ENCODE peak calls at places on chromosome 7, in four cellular contexts. D is thoracic aorta, R is astrocyte, O is HCT116. K is an unnamed sample.

GRCh38 chr7:44985033-44985695 is 6.3 kb upstream of the MYO1G start:
- DNase-seq in D (no peak), R (peak), O (no peak), K (no peak)

GRCh38 chr7:43921423-43921822 is 4.8 kb upstream of the UBE2D4 start:
- DNase-seq in D (no peak), R (no peak), O (no peak), K (no peak)

GRCh38 chr7:91082038-91082437 is 182.2 kb upstream of the FZD1 start:
- DNase-seq in D (no peak), R (peak), O (no peak), K (no peak)

GRCh38 chr7:23020742-23021401 is 6.9 kb upstream of the HYCC1 start:
- DNase-seq in D (peak), R (peak), O (peak), K (peak)

GRCh38 chr7:17965600-17965999 is 25.3 kb upstream of the SNX13 start:
- DNase-seq in D (no peak), R (peak), O (no peak), K (no peak)

GRCh38 chr7:157522189-157522588 is 185.4 kb downstream of the DNAJB6 start:
- DNase-seq in D (no peak), R (no peak), O (no peak), K (no peak)

GRCh38 chr7:48964074-48964473 is 39.7 kb downstream of the CDC14C start:
- DNase-seq in D (no peak), R (peak), O (no peak), K (no peak)

GRCh38 chr7:108358553-108358952 is 97.7 kb downstream of the NRCAM start:
- DNase-seq in D (no peak), R (peak), O (no peak), K (peak)

GRCh38 chr7:102415685-102416225 is 17.6 kb upstream of the ORAI2 start:
- DNase-seq in D (no peak), R (no peak), O (no peak), K (no peak)

GRCh38 chr7:6015917-6016652 is 7.0 kb downstream of the AIMP2 start:
- DNase-seq in D (no peak), R (peak), O (no peak), K (no peak)

GRCh38 chr7:116025098-116025809 is 5.3 kb downstream of the TFEC start:
- DNase-seq in D (no peak), R (peak), O (no peak), K (no peak)

GRCh38 chr7:42027521-42027920 is 209.5 kb downstream of the GLI3 start:
- DNase-seq in D (no peak), R (no peak), O (no peak), K (no peak)
- H3K27ac ChIP-seq in D (no peak), R (no peak), O (no peak), K (no peak)

GRCh38 chr7:99617187-99617781 is 538 bp downstream of the ZSCAN25 start:
- DNase-seq in D (no peak), R (no peak), O (no peak), K (no peak)

GRCh38 chr7:99616359-99617186 is at the start of gene ZSCAN25:
- DNase-seq in D (peak), R (peak), O (peak), K (peak)

GRCh38 chr7:99618726-99619125 is 2.0 kb downstream of the ZSCAN25 start:
- DNase-seq in D (no peak), R (no peak), O (no peak), K (peak)

GRCh38 chr7:99614495-99614894 is 2.3 kb upstream of the ZSCAN25 start:
- DNase-seq in D (no peak), R (no peak), O (no peak), K (no peak)

DNA sequence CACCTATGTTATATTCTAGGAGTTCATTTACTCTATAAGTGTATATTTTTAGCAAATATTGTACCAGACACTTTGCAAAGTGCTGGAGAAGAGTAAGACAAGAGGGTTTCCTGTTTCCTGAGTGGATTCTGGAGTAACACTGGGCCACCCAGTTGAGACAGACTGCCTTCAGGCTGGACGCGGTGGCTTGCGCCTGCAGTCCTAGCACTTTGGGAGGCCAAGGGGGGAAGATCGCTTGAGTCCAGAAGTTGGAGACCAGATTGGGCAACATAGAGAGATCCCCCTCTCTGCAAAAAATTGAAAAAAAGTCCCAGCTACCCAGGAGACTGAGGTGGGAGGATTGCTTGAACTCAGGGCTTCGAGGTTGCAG is 772 bp upstream of the ZSCAN25 start:
- DNase-seq in D (no peak), R (no peak), O (no peak), K (no peak)
- H3K27ac ChIP-seq in D (no peak), R (no peak), O (peak), K (peak)

DNA sequence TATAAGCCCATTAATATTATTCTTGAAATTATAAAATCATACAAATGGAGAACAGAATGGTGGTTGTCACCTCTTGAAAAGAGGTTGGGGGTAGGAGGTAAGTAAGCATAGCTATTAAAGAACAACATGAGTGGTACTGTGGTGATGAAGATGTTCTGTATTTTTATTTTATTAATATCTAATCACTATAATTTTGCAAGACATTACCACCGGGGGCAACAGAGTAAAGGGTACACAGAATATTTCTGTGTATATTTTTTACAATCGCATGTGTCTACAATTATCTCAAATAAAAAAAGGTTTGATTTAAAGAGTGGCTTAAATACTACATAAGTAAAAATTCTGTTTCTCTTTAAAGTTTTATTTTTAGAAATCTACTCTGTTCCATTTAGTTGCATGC is 557.8 kb downstream of the NXPH1 start:
- DNase-seq in D (no peak), R (no peak), O (no peak), K (no peak)
- H3K27ac ChIP-seq in D (no peak), R (no peak), O (no peak), K (no peak)

GRCh38 chr7:129840757-129841156 is 112.0 kb downstream of the UBE2H start:
- DNase-seq in D (no peak), R (peak), O (no peak), K (no peak)
- H3K27ac ChIP-seq in D (peak), R (peak), O (peak), K (no peak)

DNA sequence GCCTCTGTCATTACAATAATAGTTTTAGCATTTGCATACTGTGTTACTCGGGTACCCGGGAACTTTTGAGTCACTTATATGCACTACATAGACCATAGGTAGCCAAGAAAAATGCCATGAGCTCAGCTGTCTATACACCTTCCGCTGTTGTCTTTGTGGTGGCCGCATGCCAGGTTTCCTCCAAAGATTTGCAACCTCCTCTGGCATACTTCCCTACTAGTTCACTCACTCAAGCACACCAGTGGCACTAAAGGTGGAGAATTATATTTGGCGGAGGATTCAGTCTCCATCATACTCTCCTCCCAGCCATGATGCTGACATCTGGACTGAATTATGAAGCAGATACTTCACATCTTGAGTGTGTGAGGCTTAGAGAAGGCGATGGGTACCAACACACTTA is 35.6 kb upstream of the GRB10 start:
- DNase-seq in D (no peak), R (no peak), O (no peak), K (no peak)
- H3K27ac ChIP-seq in D (no peak), R (no peak), O (no peak), K (no peak)

GRCh38 chr7:73706122-73707044 is 13.1 kb downstream of the STX1A start:
- DNase-seq in D (no peak), R (peak), O (peak), K (no peak)

GRCh38 chr7:73703985-73704639 is 15.4 kb downstream of the STX1A start:
- DNase-seq in D (no peak), R (no peak), O (no peak), K (no peak)

GRCh38 chr7:73707045-73707631 is 12.3 kb downstream of the STX1A start:
- DNase-seq in D (no peak), R (no peak), O (peak), K (no peak)

GRCh38 chr7:73704640-73705550 is 14.6 kb downstream of the STX1A start:
- DNase-seq in D (no peak), R (peak), O (no peak), K (no peak)

DNA sequence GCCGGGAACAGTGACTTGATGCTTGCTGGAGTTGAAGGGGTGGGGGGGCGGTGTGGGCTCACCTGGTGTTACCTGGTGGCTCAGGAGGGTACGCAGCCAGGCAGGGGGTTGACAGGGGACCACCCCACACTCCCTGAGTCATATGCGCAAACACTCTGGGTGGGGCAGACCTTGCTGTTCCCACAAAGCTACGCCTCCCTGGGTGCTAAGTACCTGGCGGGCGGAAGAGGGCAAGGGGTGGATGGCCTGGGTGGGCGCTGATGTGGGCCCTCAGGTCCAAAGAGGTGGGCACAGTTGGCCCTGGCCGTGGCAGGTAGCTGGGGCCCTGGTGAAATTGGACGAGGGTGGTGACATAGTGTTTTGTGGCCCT is 13.9 kb downstream of the STX1A start:
- DNase-seq in D (no peak), R (no peak), O (no peak), K (no peak)
- H3K27ac ChIP-seq in D (peak), R (peak), O (peak), K (peak)

DNA sequence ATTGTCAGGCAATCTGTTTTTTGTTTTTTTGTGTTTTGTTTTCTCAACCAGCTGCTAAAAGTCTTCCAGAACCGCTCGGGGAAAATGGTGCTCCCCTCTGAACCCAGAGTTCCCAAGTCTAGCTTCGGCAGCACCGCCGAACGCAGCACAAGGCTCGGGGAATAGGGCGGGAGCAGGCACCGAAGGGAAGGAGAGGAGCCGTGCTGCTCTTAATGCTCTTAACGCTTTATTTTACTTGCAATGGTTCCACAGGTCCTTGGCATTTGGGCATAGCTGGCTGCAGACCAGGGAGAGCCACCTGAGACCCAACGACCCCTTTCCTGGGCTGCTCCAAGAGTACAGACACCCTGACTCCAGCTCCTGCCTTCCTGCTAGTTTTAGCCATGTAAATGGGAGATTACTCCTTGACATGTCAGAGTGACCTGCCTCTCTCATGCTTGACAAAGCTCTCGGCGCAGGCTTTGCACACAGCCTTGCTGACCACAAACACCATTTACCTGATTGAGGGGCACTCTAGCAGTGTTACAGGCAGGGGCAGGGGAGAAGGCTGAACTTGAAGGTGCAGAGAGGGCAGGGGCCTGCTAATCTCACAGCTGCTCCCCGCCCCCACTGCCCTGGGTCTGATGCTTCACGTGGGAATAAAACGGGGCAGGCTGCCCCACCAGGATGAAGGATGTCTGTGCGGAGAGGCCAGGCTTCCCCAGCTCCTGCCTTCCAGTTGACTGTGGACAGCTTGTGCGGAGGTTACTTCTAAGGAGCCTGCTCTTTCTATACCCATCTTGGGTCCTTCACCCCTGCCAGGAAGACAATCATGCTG is 58.6 kb upstream of the EFCAB10 start:
- DNase-seq in D (no peak), R (no peak), O (no peak), K (no peak)
- H3K27ac ChIP-seq in D (no peak), R (no peak), O (no peak), K (no peak)

DNA sequence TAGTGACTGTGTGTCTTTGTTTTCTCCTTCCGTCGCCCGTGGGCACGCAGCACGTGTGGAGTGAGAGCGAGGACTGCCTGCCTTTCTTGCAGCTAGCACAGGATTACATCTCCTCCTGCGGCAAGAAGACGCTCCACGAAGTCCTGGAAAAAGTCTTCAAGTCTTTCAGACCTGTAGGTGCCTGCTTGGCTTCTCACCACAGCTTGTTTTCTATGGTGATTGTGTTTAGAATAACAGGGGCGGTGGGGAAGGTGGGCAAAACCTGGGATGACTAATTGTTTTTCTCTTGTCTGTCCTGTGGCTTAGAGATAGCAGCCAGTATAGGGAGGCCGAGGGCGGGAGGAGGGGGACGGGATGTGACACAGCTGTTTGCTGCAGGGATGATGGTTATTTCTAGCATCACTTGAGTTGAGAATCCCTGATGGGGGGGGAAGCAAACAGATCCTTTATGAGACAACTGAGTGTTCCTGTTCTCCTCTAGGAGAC is 11.4 kb downstream of the MTURN start:
- DNase-seq in D (no peak), R (no peak), O (no peak), K (no peak)
- H3K27ac ChIP-seq in D (no peak), R (no peak), O (no peak), K (no peak)

K was measured in epithelial cell of prostate.